ENCODE peak calls at places on chromosome 11, in five cellular contexts. One of them, this sample, is unnamed.

GRCh38 chr11:60482361-60482760 is 10.2 kb upstream of the MS4A12 start:
- DNase-seq in pulmonary artery endothelial cell: no peak
- DNase-seq in foreskin fibroblast: no peak
- DNase-seq in activated CD8-positive, alpha-beta T cell treated with anti-CD3 and anti-CD28 coated beads for 36 hours: no peak
- DNase-seq in activated T-cell treated with anti-CD3 and anti-CD28 coated beads, Interleukin-2, amount 50 U/mL, for 24 hours: no peak
- DNase-seq in this sample: no peak

GRCh38 chr11:77126861-77127673 is 979 bp upstream of the MYO7A start:
- DNase-seq in pulmonary artery endothelial cell: no peak
- DNase-seq in activated T-cell treated with anti-CD3 and anti-CD28 coated beads, Interleukin-2, amount 50 U/mL, for 24 hours: peak
- DNase-seq in activated CD8-positive, alpha-beta T cell treated with anti-CD3 and anti-CD28 coated beads for 36 hours: peak
- DNase-seq in foreskin fibroblast: peak
- DNase-seq in this sample: no peak

GRCh38 chr11:35236667-35237003 is 97.7 kb downstream of the CD44 start:
- DNase-seq in pulmonary artery endothelial cell: no peak
- DNase-seq in activated CD8-positive, alpha-beta T cell treated with anti-CD3 and anti-CD28 coated beads for 36 hours: no peak
- DNase-seq in foreskin fibroblast: no peak
- DNase-seq in activated T-cell treated with anti-CD3 and anti-CD28 coated beads, Interleukin-2, amount 50 U/mL, for 24 hours: no peak
- DNase-seq in this sample: no peak

GRCh38 chr11:127639916-127640315 is 639.3 kb upstream of the KIRREL3 start:
- DNase-seq in foreskin fibroblast: peak
- DNase-seq in activated T-cell treated with anti-CD3 and anti-CD28 coated beads, Interleukin-2, amount 50 U/mL, for 24 hours: no peak
- DNase-seq in pulmonary artery endothelial cell: no peak
- DNase-seq in activated CD8-positive, alpha-beta T cell treated with anti-CD3 and anti-CD28 coated beads for 36 hours: no peak
- DNase-seq in this sample: no peak

GRCh38 chr11:96287796-96288439 is 55.1 kb downstream of the MAML2 start:
- DNase-seq in activated CD8-positive, alpha-beta T cell treated with anti-CD3 and anti-CD28 coated beads for 36 hours: no peak
- DNase-seq in foreskin fibroblast: no peak
- DNase-seq in pulmonary artery endothelial cell: no peak
- DNase-seq in activated T-cell treated with anti-CD3 and anti-CD28 coated beads, Interleukin-2, amount 50 U/mL, for 24 hours: no peak
- DNase-seq in this sample: no peak

GRCh38 chr11:35126000-35126878 is 12.7 kb upstream of the CD44 start:
- DNase-seq in pulmonary artery endothelial cell: no peak
- DNase-seq in activated CD8-positive, alpha-beta T cell treated with anti-CD3 and anti-CD28 coated beads for 36 hours: peak
- DNase-seq in activated T-cell treated with anti-CD3 and anti-CD28 coated beads, Interleukin-2, amount 50 U/mL, for 24 hours: peak
- DNase-seq in foreskin fibroblast: no peak
- DNase-seq in this sample: no peak

GRCh38 chr11:95559899-95560298 is 229.7 kb downstream of the FAM76B start:
- DNase-seq in pulmonary artery endothelial cell: no peak
- DNase-seq in foreskin fibroblast: no peak
- DNase-seq in activated T-cell treated with anti-CD3 and anti-CD28 coated beads, Interleukin-2, amount 50 U/mL, for 24 hours: no peak
- DNase-seq in activated CD8-positive, alpha-beta T cell treated with anti-CD3 and anti-CD28 coated beads for 36 hours: no peak
- DNase-seq in this sample: no peak

GRCh38 chr11:130071211-130071712 is 1.6 kb downstream of the APLP2 start:
- DNase-seq in activated CD8-positive, alpha-beta T cell treated with anti-CD3 and anti-CD28 coated beads for 36 hours: no peak
- DNase-seq in activated T-cell treated with anti-CD3 and anti-CD28 coated beads, Interleukin-2, amount 50 U/mL, for 24 hours: no peak
- DNase-seq in pulmonary artery endothelial cell: no peak
- DNase-seq in foreskin fibroblast: peak
- DNase-seq in this sample: no peak

GRCh38 chr11:71267807-71268421 is 15.5 kb upstream of the SHANK2 start:
- DNase-seq in activated CD8-positive, alpha-beta T cell treated with anti-CD3 and anti-CD28 coated beads for 36 hours: no peak
- DNase-seq in foreskin fibroblast: no peak
- DNase-seq in activated T-cell treated with anti-CD3 and anti-CD28 coated beads, Interleukin-2, amount 50 U/mL, for 24 hours: no peak
- DNase-seq in pulmonary artery endothelial cell: no peak
- DNase-seq in this sample: no peak

GRCh38 chr11:113876074-113876797 is 864 bp upstream of the USP28 start:
- DNase-seq in pulmonary artery endothelial cell: no peak
- DNase-seq in activated CD8-positive, alpha-beta T cell treated with anti-CD3 and anti-CD28 coated beads for 36 hours: no peak
- DNase-seq in activated T-cell treated with anti-CD3 and anti-CD28 coated beads, Interleukin-2, amount 50 U/mL, for 24 hours: no peak
- DNase-seq in foreskin fibroblast: no peak
- DNase-seq in this sample: no peak

GRCh38 chr11:108307751-108308150 is 84.9 kb downstream of the ATM start:
- DNase-seq in foreskin fibroblast: no peak
- DNase-seq in activated T-cell treated with anti-CD3 and anti-CD28 coated beads, Interleukin-2, amount 50 U/mL, for 24 hours: no peak
- DNase-seq in pulmonary artery endothelial cell: no peak
- DNase-seq in activated CD8-positive, alpha-beta T cell treated with anti-CD3 and anti-CD28 coated beads for 36 hours: no peak
- DNase-seq in this sample: no peak

GRCh38 chr11:47863189-47863892 is 15.2 kb upstream of the NUP160 start:
- DNase-seq in activated CD8-positive, alpha-beta T cell treated with anti-CD3 and anti-CD28 coated beads for 36 hours: no peak
- DNase-seq in activated T-cell treated with anti-CD3 and anti-CD28 coated beads, Interleukin-2, amount 50 U/mL, for 24 hours: no peak
- DNase-seq in foreskin fibroblast: peak
- DNase-seq in pulmonary artery endothelial cell: no peak
- DNase-seq in this sample: peak

GRCh38 chr11:35722641-35723040 is 60.1 kb downstream of the TRIM44 start:
- DNase-seq in foreskin fibroblast: no peak
- DNase-seq in pulmonary artery endothelial cell: no peak
- DNase-seq in activated CD8-positive, alpha-beta T cell treated with anti-CD3 and anti-CD28 coated beads for 36 hours: no peak
- DNase-seq in activated T-cell treated with anti-CD3 and anti-CD28 coated beads, Interleukin-2, amount 50 U/mL, for 24 hours: no peak
- DNase-seq in this sample: no peak

GRCh38 chr11:439315-440064 is 2.3 kb downstream of the ANO9 start:
- DNase-seq in activated CD8-positive, alpha-beta T cell treated with anti-CD3 and anti-CD28 coated beads for 36 hours: no peak
- DNase-seq in activated T-cell treated with anti-CD3 and anti-CD28 coated beads, Interleukin-2, amount 50 U/mL, for 24 hours: no peak
- DNase-seq in foreskin fibroblast: no peak
- DNase-seq in pulmonary artery endothelial cell: no peak
- DNase-seq in this sample: no peak

GRCh38 chr11:2750601-2751522 is 51.1 kb upstream of the KCNQ1OT1 start:
- DNase-seq in activated CD8-positive, alpha-beta T cell treated with anti-CD3 and anti-CD28 coated beads for 36 hours: no peak
- DNase-seq in foreskin fibroblast: peak
- DNase-seq in activated T-cell treated with anti-CD3 and anti-CD28 coated beads, Interleukin-2, amount 50 U/mL, for 24 hours: no peak
- DNase-seq in pulmonary artery endothelial cell: no peak
- DNase-seq in this sample: no peak

GRCh38 chr11:19519344-19519743 is 193.3 kb upstream of the NAV2 start:
- DNase-seq in pulmonary artery endothelial cell: no peak
- DNase-seq in activated CD8-positive, alpha-beta T cell treated with anti-CD3 and anti-CD28 coated beads for 36 hours: no peak
- DNase-seq in foreskin fibroblast: no peak
- DNase-seq in activated T-cell treated with anti-CD3 and anti-CD28 coated beads, Interleukin-2, amount 50 U/mL, for 24 hours: no peak
- DNase-seq in this sample: no peak